ENCODE peak calls at places on chromosomes 2 and 18, in nine cellular contexts. E, M, X, H, B, R, S, A and L are unnamed samples.
A peak's percentile ranks its signal among the peaks of the same experiment; 100 is the strongest.

GRCh38 chr18:49212819-49213218 is 247.6 kb downstream of the DYM start:
- DNase-seq in M (no peak), B (peak; percentile 40), S (no peak), H (no peak), A (no peak), X (no peak), E (no peak), R (peak; percentile 44), L (no peak)

GRCh38 chr2:212249451-212249850 is 289.2 kb downstream of the ERBB4 start:
- DNase-seq in X (no peak), S (no peak), R (no peak), B (peak; percentile 25), M (peak; percentile 46), E (no peak), A (no peak), H (no peak), L (no peak)

GRCh38 chr18:29874519-29875098 is 1167.9 kb downstream of the DSC3 start:
- DNase-seq in M (peak; percentile 30), A (no peak), S (no peak), E (no peak), R (peak; percentile 16), H (no peak), X (peak; percentile 61), B (peak; percentile 39), L (no peak)

GRCh38 chr2:142980246-142981068 is 103.0 kb downstream of the KYNU start:
- DNase-seq in H (no peak), A (no peak), M (peak; percentile 53), E (no peak), R (peak; percentile 14), B (peak; percentile 17), X (peak; percentile 20), S (no peak), L (no peak)

GRCh38 chr2:215736653-215737290 is 276.6 kb downstream of the MREG start:
- DNase-seq in B (peak; percentile 73), A (no peak), E (no peak), X (peak; percentile 22), R (peak; percentile 62), S (no peak), H (no peak), M (no peak), L (no peak)

GRCh38 chr18:12769644-12770440 is 67.0 kb downstream of the PSMG2 start:
- DNase-seq in H (no peak), M (no peak), S (no peak), R (no peak), A (no peak), X (no peak), B (peak; percentile 28), E (no peak), L (no peak)

GRCh38 chr2:26035110-26035728 is 1.3 kb downstream of the RAB10 start:
- DNase-seq in H (no peak), A (no peak), S (no peak), R (no peak), B (no peak), X (peak; percentile 53), M (peak; percentile 42), E (no peak), L (no peak)

GRCh38 chr18:77207540-77207939 is 42.1 kb upstream of the GALR1 start:
- DNase-seq in A (peak; percentile 51), R (peak; percentile 44), H (no peak), S (no peak), M (peak; percentile 51), B (peak; percentile 62), E (peak; percentile 88), X (peak; percentile 25), L (peak; percentile 41)

GRCh38 chr2:23414876-23415275 is 29.9 kb downstream of the KLHL29 start:
- DNase-seq in S (no peak), M (no peak), X (peak; percentile 32), B (no peak), H (no peak), A (no peak), E (no peak), R (no peak), L (no peak)

GRCh38 chr2:47735046-47735445 is 47.9 kb upstream of the MSH6 start:
- DNase-seq in B (no peak), R (no peak), A (no peak), M (no peak), X (no peak), S (no peak), H (no peak), E (no peak), L (no peak)

GRCh38 chr2:118145207-118145606 is 56.9 kb downstream of the INSIG2 start:
- DNase-seq in M (no peak), X (no peak), R (no peak), H (no peak), B (no peak), E (no peak), S (no peak), A (no peak), L (no peak)

GRCh38 chr2:154261473-154262027 is 389.8 kb downstream of the GALNT13 start:
- DNase-seq in E (no peak), A (no peak), B (no peak), H (no peak), X (no peak), M (no peak), R (no peak), S (no peak), L (no peak)

GRCh38 chr2:71830497-71831207 is 317.0 kb downstream of the CYP26B1 start:
- DNase-seq in R (no peak), B (no peak), M (no peak), S (no peak), E (no peak), H (no peak), A (no peak), X (no peak), L (no peak)

GRCh38 chr2:127818794-127819425 is 7.9 kb upstream of the WDR33 start:
- DNase-seq in B (no peak), S (no peak), E (no peak), A (no peak), M (no peak), H (no peak), R (no peak), X (no peak), L (no peak)

GRCh38 chr2:43541165-43541564 is 54.7 kb downstream of the THADA start:
- DNase-seq in M (no peak), B (no peak), X (no peak), A (no peak), R (no peak), H (no peak), E (no peak), S (no peak), L (no peak)

GRCh38 chr2:173958198-173958846 is 6.9 kb downstream of the SP3 start:
- DNase-seq in X (no peak), M (no peak), E (no peak), R (no peak), B (no peak), S (no peak), A (no peak), H (no peak), L (no peak)
- H3K27ac ChIP-seq in X (no peak overlapping the region), M (no peak overlapping the region), E (no peak overlapping the region), R (no peak overlapping the region), B (no peak overlapping the region), S (no peak overlapping the region), A (no peak overlapping the region), H (no peak overlapping the region), L (no peak overlapping the region)

GRCh38 chr2:205998601-205999000 is 87.4 kb downstream of the INO80D start:
- DNase-seq in S (no peak), R (peak; percentile 21), B (peak; percentile 28), X (no peak), M (no peak), H (no peak), E (no peak), A (no peak), L (no peak)

GRCh38 chr2:205996156-205996555 is 89.8 kb downstream of the INO80D start:
- DNase-seq in R (no peak), E (no peak), A (no peak), X (no peak), M (no peak), B (no peak), S (no peak), H (no peak), L (no peak)

GRCh38 chr2:205990104-205990503 is 95.9 kb downstream of the INO80D start:
- DNase-seq in R (no peak), S (no peak), E (no peak), M (no peak), X (no peak), B (no peak), A (no peak), H (no peak), L (no peak)

GRCh38 chr2:205994344-205994743 is 91.6 kb downstream of the INO80D start:
- DNase-seq in E (no peak), R (no peak), H (no peak), S (no peak), X (no peak), B (no peak), A (no peak), M (no peak), L (no peak)

GRCh38 chr2:205995260-205995659 is 90.7 kb downstream of the INO80D start:
- DNase-seq in M (no peak), A (no peak), X (no peak), S (no peak), H (no peak), E (no peak), R (no peak), B (no peak), L (no peak)
- TF ChIP-seq CTCF in M (no peak), A (no peak), X (no peak), S (no peak), H (no peak), E (no peak), R (no peak), B (peak; percentile 15), L (peak; percentile 17)

GRCh38 chr2:239193925-239194687 is 206.7 kb downstream of the HDAC4 start:
- DNase-seq in A (no peak), S (no peak), R (no peak), E (peak; percentile 2), M (no peak), B (no peak), X (peak; percentile 37), H (no peak), L (no peak)

GRCh38 chr2:239190921-239191885 is 209.6 kb downstream of the HDAC4 start:
- DNase-seq in S (peak; percentile 31), R (no peak), X (no peak), A (peak; percentile 11), H (no peak), M (no peak), E (peak; percentile 4), B (no peak), L (no peak)

GRCh38 chr2:239193426-239193825 is 207.4 kb downstream of the HDAC4 start:
- DNase-seq in E (peak; percentile 7), B (no peak), R (no peak), S (peak; percentile 46), H (no peak), M (no peak), A (no peak), X (no peak), L (no peak)

GRCh38 chr2:239192456-239192855 is 208.4 kb downstream of the HDAC4 start:
- DNase-seq in R (no peak), E (peak; percentile 10), B (no peak), H (no peak), S (peak; percentile 49), A (no peak), X (no peak), M (no peak), L (no peak)

GRCh38 chr2:239192975-239193374 is 207.8 kb downstream of the HDAC4 start:
- DNase-seq in H (no peak), B (no peak), X (no peak), A (no peak), S (no peak), E (peak; percentile 2), R (no peak), M (no peak), L (no peak)
- H3K27ac ChIP-seq in H (no peak overlapping the region), B (no peak overlapping the region), X (no peak overlapping the region), A (no peak overlapping the region), S (no peak overlapping the region), E (no peak overlapping the region), R (no peak overlapping the region), M (no peak overlapping the region), L (no peak overlapping the region)

GRCh38 chr2:229910832-229911412 is 10.9 kb downstream of the TRIP12 start:
- DNase-seq in M (peak; percentile 46), H (no peak), X (peak; percentile 45), S (no peak), B (no peak), A (no peak), R (no peak), E (no peak), L (no peak)
- TF ChIP-seq CTCF in M (peak; percentile 17), H (no peak), X (peak; percentile 46), S (no peak), B (peak; percentile 49), A (peak; percentile 33), R (no peak), E (peak; percentile 22), L (peak; percentile 69)